ENCODE peak calls at places on chromosomes 2 and 18, in seven cellular contexts. M is activated CD4-positive, alpha-beta T cell treated with anti-CD3 and anti-CD28 coated beads for 4 hours; H is Ammon's horn; G is CD8-positive, alpha-beta memory T cell; A is hypothalamus; E is activated naive CD4-positive, alpha-beta T cell treated with Interleukin-2 at 50 U/mL for 16 hours; Q is hippocampal formation. C is an unnamed sample.

GRCh38 chr2:241804326-241805276 is 4.4 kb upstream of the NEU4 start:
- DNase-seq in E (peak), H (no peak), A (no peak), Q (no peak), G (no peak), M (no peak), C (peak)

GRCh38 chr2:102841107-102841840 is 79.4 kb downstream of the TMEM182 start:
- DNase-seq in M (no peak), H (peak), G (no peak), E (no peak), A (peak), Q (peak), C (no peak)

GRCh38 chr2:113169002-113169530 is 4.7 kb upstream of the PSD4 start:
- DNase-seq in M (no peak), G (no peak), A (no peak), H (no peak), E (no peak), Q (no peak), C (peak)

GRCh38 chr2:209459359-209459758 is 35.5 kb downstream of the MAP2 start:
- DNase-seq in M (no peak), Q (no peak), E (no peak), H (no peak), G (no peak), A (no peak), C (no peak)

GRCh38 chr2:209322041-209322440 is 101.8 kb upstream of the MAP2 start:
- DNase-seq in A (no peak), G (no peak), M (no peak), E (no peak), Q (no peak), H (no peak), C (no peak)

GRCh38 chr2:238552226-238552625 is 125.5 kb downstream of the ASB1 start:
- DNase-seq in M (no peak), H (no peak), A (no peak), Q (no peak), G (no peak), E (no peak), C (no peak)

GRCh38 chr2:110842048-110842447 is 109.7 kb downstream of the ACOXL start:
- DNase-seq in Q (no peak), H (no peak), E (no peak), M (no peak), A (no peak), G (no peak), C (no peak)

GRCh38 chr2:67840460-67841068 is 222.2 kb downstream of the C1D start:
- DNase-seq in A (no peak), G (no peak), H (peak), E (no peak), M (no peak), Q (peak), C (peak)

GRCh38 chr2:98876741-98877140 is 59.3 kb downstream of the CRACDL start:
- DNase-seq in Q (no peak), A (no peak), H (no peak), E (no peak), M (no peak), G (no peak), C (peak)

GRCh38 chr2:223820549-223820948 is 16.8 kb downstream of the AP1S3 start:
- DNase-seq in H (no peak), M (no peak), A (no peak), G (no peak), Q (no peak), E (no peak), C (no peak)

GRCh38 chr2:51994123-51994788 is 962.3 kb upstream of the NRXN1 start:
- DNase-seq in G (no peak), A (no peak), H (no peak), Q (no peak), E (no peak), M (no peak), C (no peak)

GRCh38 chr2:197786010-197786877 is 1.1 kb upstream of the BOLL start:
- DNase-seq in A (no peak), H (no peak), E (peak), G (peak), Q (no peak), M (peak), C (no peak)

GRCh38 chr2:224524657-224525056 is 60.5 kb downstream of the CUL3 start:
- DNase-seq in E (no peak), A (no peak), G (no peak), M (no peak), H (no peak), Q (no peak), C (no peak)

GRCh38 chr18:69267895-69268294 is 132.8 kb upstream of the DOK6 start:
- DNase-seq in Q (no peak), H (no peak), E (no peak), A (no peak), M (no peak), G (no peak), C (no peak)

GRCh38 chr2:212841426-212841825 is 302.8 kb upstream of the ERBB4 start:
- DNase-seq in Q (no peak), A (no peak), E (no peak), H (no peak), M (no peak), G (no peak), C (no peak)

GRCh38 chr2:94874277-94874997 is 3.2 kb downstream of the TEKT4 start:
- DNase-seq in A (no peak), H (no peak), M (peak), G (peak), E (peak), Q (no peak), C (no peak)

GRCh38 chr2:39435974-39436591 is 1.0 kb downstream of the MAP4K3 start:
- DNase-seq in A (no peak), G (no peak), M (no peak), E (no peak), Q (no peak), H (peak), C (peak)

GRCh38 chr2:118832791-118833715 is 14.4 kb downstream of the EN1 start:
- DNase-seq in E (no peak), G (no peak), Q (no peak), A (no peak), M (no peak), H (no peak), C (peak)

GRCh38 chr2:20013061-20013721 is 723 bp upstream of the MATN3 start:
- DNase-seq in H (no peak), G (no peak), E (no peak), Q (no peak), M (no peak), A (no peak), C (no peak)

GRCh38 chr2:238947243-238947760 is 99.4 kb downstream of the TWIST2 start:
- DNase-seq in Q (no peak), M (no peak), E (no peak), H (no peak), G (no peak), A (no peak), C (no peak)

GRCh38 chr2:237652854-237653253 is 25.5 kb downstream of the LRRFIP1 start:
- DNase-seq in Q (no peak), G (no peak), E (no peak), A (no peak), H (no peak), M (no peak), C (no peak)

GRCh38 chr2:102193074-102193473 is 6.3 kb downstream of the IL1RL2 start:
- DNase-seq in M (no peak), H (no peak), G (no peak), Q (no peak), A (no peak), E (no peak), C (no peak)

C was measured in lower leg skin.